ENCODE peak calls at places on chromosomes 16 and 17, in six cellular contexts. Q is mesendoderm, I is IMR-90, X is mesenchymal stem cell, P is H9, D is H1. L is an unnamed sample.

GRCh38 chr16:50603206-50604064 is 55.2 kb downstream of the NKD1 start:
- DNase-seq in P (no peak), X (peak; percentile 54), I (no peak), D (no peak), Q (no peak), L (no peak)

GRCh38 chr16:72189865-72190371 is 18.0 kb upstream of the PMFBP1 start:
- DNase-seq in P (no peak), X (peak; percentile 58), I (peak; percentile 51), Q (peak; percentile 18), D (no peak), L (no peak)

GRCh38 chr16:11431915-11432465 is 86.7 kb downstream of the RMI2 start:
- DNase-seq in X (no peak), I (peak; percentile 37), D (no peak), P (no peak), Q (peak; percentile 16), L (no peak)

GRCh38 chr17:83035722-83036121 is 43.7 kb upstream of the METRNL start:
- DNase-seq in X (no peak), Q (no peak), P (no peak), I (no peak), D (no peak), L (no peak)

GRCh38 chr16:29714396-29714795 is 31.4 kb downstream of the C16orf54 start:
- DNase-seq in P (no peak), X (no peak), I (no peak), D (no peak), Q (no peak), L (no peak)

GRCh38 chr16:78784773-78785172 is 685.3 kb downstream of the WWOX start:
- DNase-seq in I (no peak), P (no peak), X (no peak), D (no peak), Q (no peak), L (no peak)

GRCh38 chr17:78818932-78819331 is 21.7 kb downstream of the USP36 start:
- DNase-seq in Q (no peak), I (no peak), D (no peak), P (no peak), X (peak; percentile 28), L (no peak)

GRCh38 chr17:48598727-48599126 is 5.1 kb upstream of the HOXB5 start:
- DNase-seq in D (no peak), P (no peak), Q (no peak), X (no peak), I (no peak), L (no peak)

GRCh38 chr17:78497115-78497540 is 80.1 kb downstream of the DNAH17 start:
- DNase-seq in Q (peak; percentile 85), D (peak; percentile 85), P (peak; percentile 92), X (peak; percentile 80), I (peak; percentile 72), L (peak; percentile 61)

GRCh38 chr16:18953535-18953934 is 27.3 kb upstream of the SMG1 start:
- DNase-seq in X (no peak), Q (no peak), D (no peak), P (no peak), I (no peak), L (no peak)

GRCh38 chr16:79997257-79997656 is 396.7 kb upstream of the MAF start:
- DNase-seq in P (peak; percentile 37), I (peak; percentile 26), D (peak; percentile 60), Q (peak; percentile 44), X (peak; percentile 15), L (no peak)

GRCh38 chr17:27288183-27288582 is 5.7 kb upstream of the WSB1 start:
- DNase-seq in P (no peak), Q (no peak), I (no peak), D (no peak), X (no peak), L (no peak)

GRCh38 chr16:14600164-14600563 is 29.9 kb downstream of the PARN start:
- DNase-seq in I (peak; percentile 41), D (no peak), Q (peak; percentile 37), X (peak; percentile 34), P (no peak), L (no peak)

GRCh38 chr16:65373095-65373494 is 251.2 kb upstream of the CDH11 start:
- DNase-seq in P (no peak), D (no peak), X (no peak), Q (peak; percentile 11), I (no peak), L (no peak)

GRCh38 chr17:64423881-64424280 is 25.0 kb upstream of the MILR1 start:
- DNase-seq in D (no peak), Q (no peak), P (no peak), I (no peak), X (no peak), L (no peak)

GRCh38 chr16:86215233-86215978 is 294.9 kb upstream of the FOXF1 start:
- DNase-seq in P (no peak), Q (no peak), I (peak; percentile 24), D (no peak), X (peak; percentile 46), L (no peak)

GRCh38 chr17:12256380-12256995 is 235.8 kb downstream of the MAP2K4 start:
- DNase-seq in X (peak; percentile 68), D (no peak), I (peak; percentile 81), P (no peak), Q (peak; percentile 56), L (peak; percentile 32)

GRCh38 chr16:7321661-7322060 is 11.0 kb upstream of the RBFOX1 start:
- DNase-seq in P (peak; percentile 40), I (no peak), Q (peak; percentile 79), X (no peak), D (no peak), L (no peak)

GRCh38 chr17:21419299-21420239 is 43.4 kb downstream of the KCNJ12 start:
- DNase-seq in Q (peak; percentile 21), P (peak; percentile 48), I (no peak), D (no peak), X (no peak), L (no peak)

GRCh38 chr17:6671431-6671830 is 19.9 kb downstream of the C17orf100 start:
- DNase-seq in P (no peak), D (no peak), I (no peak), X (no peak), Q (no peak), L (no peak)

GRCh38 chr16:58501242-58502131 is 1.5 kb downstream of the NDRG4 start:
- DNase-seq in I (no peak), D (peak; percentile 93), P (peak; percentile 93), X (no peak), Q (peak; percentile 91), L (no peak)

GRCh38 chr16:15572329-15573001 is 70.5 kb downstream of the MARF1 start:
- DNase-seq in I (peak; percentile 67), X (peak; percentile 19), Q (no peak), P (no peak), D (no peak), L (no peak)

GRCh38 chr17:64607862-64608565 is 54.1 kb downstream of the SMURF2 start:
- DNase-seq in P (no peak), I (no peak), D (no peak), X (no peak), Q (no peak), L (no peak)

GRCh38 chr17:61806941-61807340 is 56.4 kb downstream of the BRIP1 start:
- DNase-seq in Q (no peak), I (peak; percentile 20), X (no peak), P (no peak), D (no peak), L (no peak)

GRCh38 chr16:67543582-67543981 is 15.0 kb downstream of the RIPOR1 start:
- DNase-seq in I (no peak), D (no peak), Q (no peak), P (no peak), X (no peak), L (no peak)

GRCh38 chr16:3401719-3402397 is 843 bp downstream of the ZNF174 start:
- DNase-seq in D (peak; percentile 45), X (peak; percentile 44), I (peak; percentile 18), Q (peak; percentile 40), P (peak; percentile 45), L (peak; percentile 24)

GRCh38 chr17:78176548-78177025 is 8.2 kb downstream of the SYNGR2 start:
- DNase-seq in X (peak; percentile 45), I (peak; percentile 22), P (peak; percentile 91), Q (peak; percentile 79), D (peak; percentile 92), L (no peak)

GRCh38 chr17:949623-950338 is 29.8 kb downstream of the NXN start:
- DNase-seq in P (peak; percentile 86), I (no peak), D (no peak), X (no peak), Q (peak; percentile 95), L (peak; percentile 70)

GRCh38 chr17:945672-946071 is 33.9 kb downstream of the NXN start:
- DNase-seq in I (no peak), Q (peak; percentile 79), D (no peak), X (no peak), P (no peak), L (no peak)

GRCh38 chr17:948284-948852 is 31.2 kb downstream of the NXN start:
- DNase-seq in P (peak; percentile 87), X (peak; percentile 41), D (no peak), I (no peak), Q (peak; percentile 71), L (no peak)

GRCh38 chr17:946510-947236 is 32.9 kb downstream of the NXN start:
- DNase-seq in X (no peak), Q (no peak), P (no peak), D (no peak), I (no peak), L (no peak)

DNA sequence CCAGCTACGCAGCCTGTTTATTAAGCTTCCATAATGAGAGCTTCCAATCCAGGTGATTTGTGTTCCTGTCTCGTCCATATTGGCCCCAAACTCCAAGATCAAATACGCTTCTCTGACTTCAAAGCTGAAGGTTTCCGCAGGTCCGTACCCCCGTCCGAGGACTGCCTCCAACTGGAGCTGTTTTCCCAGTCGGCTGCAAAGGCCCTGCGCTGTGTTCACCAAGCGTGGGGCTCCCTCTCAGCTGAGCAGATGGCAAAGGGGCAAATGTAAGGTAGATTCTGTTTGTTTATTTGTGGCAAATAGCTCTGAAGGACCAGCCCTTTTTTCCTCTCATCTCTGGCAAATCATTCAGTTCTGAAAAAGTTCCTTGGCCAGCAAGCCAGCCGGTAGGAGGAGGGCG is 35.3 kb downstream of the NXN start:
- DNase-seq in X (no peak), I (no peak), P (no peak), D (no peak), Q (no peak), L (no peak)
- H3K4ac ChIP-seq in X (no peak overlapping the region), I (no peak overlapping the region), P (peak overlapping the region; percentile 64), D (no peak overlapping the region), Q (no peak overlapping the region), L (no peak overlapping the region)

DNA sequence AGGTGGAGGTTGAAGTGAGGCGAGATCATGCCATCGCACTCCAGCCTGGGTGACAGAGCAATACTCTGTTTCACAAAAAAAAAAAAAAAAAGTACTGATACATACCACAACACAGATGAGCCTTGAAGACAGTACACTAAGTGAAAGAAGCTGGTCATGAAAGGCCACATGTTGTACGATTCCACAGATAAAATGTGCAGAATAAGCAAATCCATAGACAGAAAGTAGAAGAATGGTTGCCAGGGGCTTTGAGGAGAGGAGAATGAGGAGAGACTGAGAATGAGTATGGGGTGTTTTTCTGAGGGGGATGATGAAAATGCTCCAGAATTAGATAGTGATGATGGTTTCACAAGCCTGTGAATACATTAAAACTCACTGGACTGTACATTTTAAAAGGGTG is 155.6 kb upstream of the PSMD7 start:
- DNase-seq in Q (no peak), P (no peak), X (no peak), I (no peak), D (no peak), L (no peak)
- H2BK15ac ChIP-seq in Q (no peak overlapping the region), P (no peak overlapping the region), X (no peak overlapping the region), I (no peak overlapping the region), D (no peak overlapping the region), L (no peak overlapping the region)

GRCh38 chr16:337437-337836 is 15.1 kb downstream of the AXIN1 start:
- DNase-seq in I (no peak), X (no peak), Q (no peak), P (no peak), D (no peak), L (no peak)
- H3K4ac ChIP-seq in I (no peak overlapping the region), X (no peak overlapping the region), Q (no peak overlapping the region), P (no peak overlapping the region), D (no peak overlapping the region), L (no peak overlapping the region)

GRCh38 chr16:89505204-89506112 is 2.7 kb upstream of the SPG7 start:
- DNase-seq in X (peak; percentile 98), I (peak; percentile 93), D (no peak), Q (no peak), P (no peak), L (no peak)
- H2BK15ac ChIP-seq in X (peak overlapping the region; percentile 44), I (peak overlapping the region; percentile 77), D (no peak overlapping the region), Q (no peak overlapping the region), P (no peak overlapping the region), L (no peak overlapping the region)